ENCODE peak calls at places on chromosomes 1 and 21, in eight cellular contexts. E is T-helper 1 cell; N is kidney glomerular epithelial cell; S is activated CD8-positive, alpha-beta memory T cell treated with anti-CD3 and anti-CD28 coated beads for 1 hour; Y is activated gamma-delta T cell; O is sciatic nerve; T is RPMI8226; W is stimulated activated CD8-positive, alpha-beta memory T cell treated with anti-CD3 and anti-CD28 coated beads, Interleukin-4, amount 100 ng/mL, for 4 hours. F is an unnamed sample.

GRCh38 chr21:41764558-41765392 is 2.1 kb downstream of the RIPK4 start:
- DNase-seq in E (no peak), N (peak), S (no peak), Y (no peak), O (no peak), T (peak), W (no peak), F (no peak)

GRCh38 chr21:38306407-38306806 is 49.6 kb downstream of the KCNJ15 start:
- DNase-seq in E (no peak), N (peak), S (no peak), Y (no peak), O (no peak), T (no peak), W (no peak), F (peak)

GRCh38 chr1:244881552-244882280 is 17.4 kb upstream of the HNRNPU start:
- DNase-seq in E (no peak), N (no peak), S (no peak), Y (no peak), O (no peak), T (no peak), W (no peak), F (no peak)

GRCh38 chr1:181356505-181357340 is 126.6 kb upstream of the CACNA1E start:
- DNase-seq in E (no peak), N (no peak), S (no peak), Y (no peak), O (no peak), T (no peak), W (no peak), F (no peak)

GRCh38 chr1:9909222-9910046 is 635 bp downstream of the CTNNBIP1 start:
- DNase-seq in E (peak), N (no peak), S (no peak), Y (no peak), O (peak), T (peak), W (no peak), F (peak)

GRCh38 chr1:111045033-111045722 is 81.5 kb upstream of the LRIF1 start:
- DNase-seq in E (no peak), N (no peak), S (no peak), Y (no peak), O (no peak), T (no peak), W (no peak), F (peak)

GRCh38 chr1:235093013-235093618 is 35.5 kb downstream of the TOMM20 start:
- DNase-seq in E (no peak), N (no peak), S (no peak), Y (no peak), O (no peak), T (no peak), W (no peak), F (peak)

GRCh38 chr1:143691400-143691891 is 280.3 kb downstream of the FAM72C start:
- DNase-seq in E (no peak), N (no peak), S (no peak), Y (no peak), O (no peak), T (peak), W (no peak), F (no peak)

GRCh38 chr21:41761211-41762181 is 5.4 kb downstream of the RIPK4 start:
- DNase-seq in E (no peak), N (peak), S (no peak), Y (no peak), O (no peak), T (no peak), W (no peak), F (peak)

GRCh38 chr1:230267338-230268065 is 158.6 kb downstream of the PGBD5 start:
- DNase-seq in E (no peak), N (no peak), S (no peak), Y (no peak), O (peak), T (no peak), W (no peak), F (no peak)

GRCh38 chr1:235078480-235078803 is 50.2 kb downstream of the TOMM20 start:
- DNase-seq in E (no peak), N (no peak), S (no peak), Y (no peak), O (no peak), T (no peak), W (no peak), F (no peak)

GRCh38 chr1:73635021-73635420 is 563.0 kb downstream of the LRRIQ3 start:
- DNase-seq in E (no peak), N (no peak), S (no peak), Y (no peak), O (no peak), T (no peak), W (no peak), F (no peak)

GRCh38 chr1:12565094-12565965 is 52.7 kb downstream of the DHRS3 start:
- DNase-seq in E (no peak), N (no peak), S (no peak), Y (no peak), O (no peak), T (no peak), W (no peak), F (no peak)

GRCh38 chr1:92043621-92044020 is 13.8 kb downstream of the EPHX4 start:
- DNase-seq in E (no peak), N (no peak), S (no peak), Y (no peak), O (no peak), T (no peak), W (no peak), F (no peak)

GRCh38 chr1:204419064-204419403 is 7.4 kb upstream of the PPP1R15B start:
- DNase-seq in E (no peak), N (peak), S (no peak), Y (no peak), O (no peak), T (no peak), W (no peak), F (no peak)

GRCh38 chr1:151290709-151291303 is 8.7 kb downstream of the ZNF687 start:
- DNase-seq in E (no peak), N (no peak), S (no peak), Y (no peak), O (no peak), T (no peak), W (no peak), F (no peak)

GRCh38 chr1:205515781-205516253 is 11.3 kb downstream of the CDK18 start:
- DNase-seq in E (no peak), N (no peak), S (no peak), Y (no peak), O (no peak), T (no peak), W (no peak), F (peak)

GRCh38 chr21:34890258-34890723 is 158.8 kb downstream of the RUNX1 start:
- DNase-seq in E (no peak), N (no peak), S (no peak), Y (no peak), O (no peak), T (no peak), W (no peak), F (no peak)

GRCh38 chr1:187617776-187618175 is 789.0 kb downstream of the PLA2G4A start:
- DNase-seq in E (no peak), N (no peak), S (no peak), Y (no peak), O (no peak), T (no peak), W (no peak), F (no peak)

GRCh38 chr1:9826087-9826486 is 2.3 kb upstream of the CLSTN1 start:
- DNase-seq in E (no peak), N (no peak), S (no peak), Y (no peak), O (no peak), T (no peak), W (no peak), F (no peak)